ENCODE peak calls at places on chromosomes 11 and 22, in seven cellular contexts. R is IMR-90, V is mucosa of descending colon, I is tibial nerve, Z is cardiac fibroblast, P is astrocyte, D is Calu3. Y is an unnamed sample.

GRCh38 chr22:24333301-24333700 is 62.7 kb downstream of the SPECC1L start:
- DNase-seq in R (peak), V (no peak), I (no peak), Z (peak), P (peak), D (no peak), Y (no peak)

GRCh38 chr11:416051-416756 is 1.4 kb upstream of the SIGIRR start:
- DNase-seq in R (no peak), V (no peak), I (no peak), Z (no peak), P (no peak), D (no peak), Y (no peak)

GRCh38 chr22:30887418-30887817 is 81.2 kb downstream of the MORC2 start:
- DNase-seq in R (no peak), V (peak), I (no peak), Z (no peak), P (no peak), D (no peak), Y (no peak)

GRCh38 chr11:11569936-11570491 is 51.8 kb downstream of the GALNT18 start:
- DNase-seq in R (no peak), V (peak), I (peak), Z (peak), P (no peak), D (no peak), Y (no peak)

GRCh38 chr11:72191961-72192381 is at the start of gene FOLR1:
- DNase-seq in R (no peak), V (no peak), I (no peak), Z (no peak), P (peak), D (peak), Y (no peak)

GRCh38 chr11:126489791-126490190 is 134.3 kb downstream of the ST3GAL4 start:
- DNase-seq in R (peak), V (no peak), I (no peak), Z (no peak), P (peak), D (no peak), Y (no peak)

GRCh38 chr11:113283881-113284280 is 30.5 kb upstream of the TTC12 start:
- DNase-seq in R (no peak), V (no peak), I (no peak), Z (no peak), P (no peak), D (no peak), Y (no peak)

GRCh38 chr11:90836031-90836430 is 613.2 kb upstream of the CHORDC1 start:
- DNase-seq in R (no peak), V (no peak), I (no peak), Z (no peak), P (no peak), D (no peak), Y (no peak)

GRCh38 chr11:84564180-84564866 is 1062.8 kb downstream of the DLG2 start:
- DNase-seq in R (peak), V (peak), I (no peak), Z (peak), P (peak), D (peak), Y (peak)

GRCh38 chr22:44045171-44045570 is 21.1 kb downstream of the PARVB start:
- DNase-seq in R (peak), V (no peak), I (no peak), Z (no peak), P (peak), D (no peak), Y (no peak)

GRCh38 chr11:34890089-34890488 is 26.1 kb downstream of the APIP start:
- DNase-seq in R (no peak), V (no peak), I (no peak), Z (peak), P (no peak), D (no peak), Y (no peak)

GRCh38 chr11:104700609-104701008 is 197.7 kb downstream of the CASP12 start:
- DNase-seq in R (peak), V (no peak), I (no peak), Z (peak), P (peak), D (no peak), Y (no peak)

GRCh38 chr11:36460220-36460619 is 49.9 kb downstream of the TRAF6 start:
- DNase-seq in R (no peak), V (no peak), I (no peak), Z (no peak), P (no peak), D (no peak), Y (peak)

GRCh38 chr11:107858217-107859070 is at the start of gene SLC35F2:
- DNase-seq in R (peak), V (peak), I (no peak), Z (peak), P (peak), D (peak), Y (peak)

GRCh38 chr11:3796346-3796745 is 1.0 kb downstream of the NUP98 start:
- DNase-seq in R (no peak), V (no peak), I (no peak), Z (no peak), P (no peak), D (no peak), Y (no peak)

GRCh38 chr11:3795131-3796092 is 1.9 kb downstream of the NUP98 start:
- DNase-seq in R (no peak), V (no peak), I (no peak), Z (no peak), P (no peak), D (no peak), Y (no peak)

GRCh38 chr11:3799143-3799542 is 1.8 kb upstream of the NUP98 start:
- DNase-seq in R (no peak), V (no peak), I (no peak), Z (no peak), P (no peak), D (no peak), Y (no peak)

GRCh38 chr11:3796796-3797328 is 492 bp downstream of the NUP98 start:
- DNase-seq in R (no peak), V (no peak), I (no peak), Z (no peak), P (no peak), D (no peak), Y (peak)

DNA sequence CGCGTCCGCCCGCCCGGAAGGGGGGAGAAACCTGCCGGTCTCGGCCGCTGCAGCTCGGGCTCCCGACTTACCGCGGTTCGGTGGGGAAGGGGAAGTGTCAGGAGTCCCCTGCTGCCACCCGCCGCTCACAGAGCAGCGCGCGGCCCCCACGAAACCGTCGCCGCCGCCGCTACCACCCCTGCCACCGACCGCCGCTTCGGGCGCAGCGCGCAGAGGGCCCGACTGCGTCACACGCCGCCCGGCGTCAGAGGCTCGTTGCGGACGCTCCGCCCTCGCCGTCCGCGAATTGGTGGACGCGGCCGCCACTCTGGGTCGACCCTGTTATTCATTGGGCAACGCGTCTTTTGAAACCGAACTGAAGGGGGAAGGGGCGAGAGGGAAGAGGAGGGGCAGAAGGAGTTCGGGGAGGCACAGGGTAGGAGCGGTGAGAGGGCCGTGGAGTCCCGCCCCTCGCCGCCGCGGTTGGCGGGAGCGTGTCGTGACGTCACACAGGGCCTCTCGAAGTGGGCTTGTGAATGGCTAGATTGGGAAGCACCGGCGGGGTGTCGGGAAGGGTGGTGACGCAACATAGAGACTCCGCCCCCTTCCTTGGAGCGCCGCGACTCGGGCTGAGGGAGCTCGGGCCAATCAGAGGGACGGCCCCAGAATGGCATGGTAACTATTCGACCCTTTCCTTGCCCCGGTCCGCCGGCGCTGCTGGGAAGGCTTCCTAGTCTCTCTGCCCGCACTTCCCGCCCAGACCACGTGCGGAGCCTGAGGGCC is at the start of gene NUP98:
- DNase-seq in R (peak), V (peak), I (peak), Z (peak), P (peak), D (peak), Y (peak)
- TF ChIP-seq CTCF in R (no peak), V (no peak), I (peak), Z (no peak), P (no peak), D (no peak), Y (no peak)

DNA sequence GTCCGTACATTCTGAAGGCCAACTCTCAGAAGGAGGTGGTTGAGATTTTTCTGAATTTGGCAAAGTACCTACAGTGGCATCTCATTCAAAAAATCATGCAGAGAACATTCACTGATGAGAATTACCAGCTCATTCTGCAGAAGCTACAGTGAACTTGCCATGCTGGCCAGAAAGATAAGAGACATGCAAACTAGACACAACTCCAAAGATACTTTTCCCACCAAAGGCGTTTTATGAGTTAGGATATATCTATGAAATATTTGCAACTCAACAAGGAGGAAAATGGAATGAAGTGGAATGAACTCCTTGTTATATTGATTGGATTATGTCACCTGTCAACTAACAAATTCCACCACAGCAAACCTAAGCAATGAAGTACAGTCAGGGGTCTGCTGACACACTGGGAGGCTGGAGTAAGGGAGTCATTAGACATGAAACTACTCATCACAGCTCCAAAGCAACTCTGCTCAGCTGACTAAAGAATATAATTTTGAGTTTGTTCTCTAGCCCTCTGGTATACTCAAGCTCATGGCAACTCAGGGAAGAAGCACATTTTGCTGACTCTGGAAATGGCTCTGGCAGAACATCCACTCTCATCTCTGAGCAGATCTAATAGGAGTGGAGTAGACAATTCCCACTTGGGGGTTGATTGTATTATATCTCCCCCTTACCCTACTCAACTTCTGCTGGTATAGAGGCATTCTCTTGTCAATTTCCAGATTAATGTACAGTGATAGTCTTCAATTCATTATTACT is 22.9 kb downstream of the MAML2 start:
- DNase-seq in R (no peak), V (no peak), I (no peak), Z (no peak), P (no peak), D (no peak), Y (no peak)
- TF ChIP-seq CTCF in R (no peak), V (no peak), I (no peak), Z (no peak), P (no peak), D (no peak), Y (no peak)

GRCh38 chr11:131672191-131672590 is 301.8 kb downstream of the NTM start:
- DNase-seq in R (peak), V (no peak), I (no peak), Z (no peak), P (no peak), D (no peak), Y (no peak)

GRCh38 chr11:131675489-131675888 is 305.1 kb downstream of the NTM start:
- DNase-seq in R (peak), V (no peak), I (no peak), Z (peak), P (peak), D (no peak), Y (no peak)

GRCh38 chr11:131671764-131672163 is 301.3 kb downstream of the NTM start:
- DNase-seq in R (no peak), V (no peak), I (no peak), Z (no peak), P (no peak), D (no peak), Y (no peak)

GRCh38 chr11:131671320-131671719 is 300.9 kb downstream of the NTM start:
- DNase-seq in R (no peak), V (no peak), I (no peak), Z (no peak), P (no peak), D (no peak), Y (no peak)

DNA sequence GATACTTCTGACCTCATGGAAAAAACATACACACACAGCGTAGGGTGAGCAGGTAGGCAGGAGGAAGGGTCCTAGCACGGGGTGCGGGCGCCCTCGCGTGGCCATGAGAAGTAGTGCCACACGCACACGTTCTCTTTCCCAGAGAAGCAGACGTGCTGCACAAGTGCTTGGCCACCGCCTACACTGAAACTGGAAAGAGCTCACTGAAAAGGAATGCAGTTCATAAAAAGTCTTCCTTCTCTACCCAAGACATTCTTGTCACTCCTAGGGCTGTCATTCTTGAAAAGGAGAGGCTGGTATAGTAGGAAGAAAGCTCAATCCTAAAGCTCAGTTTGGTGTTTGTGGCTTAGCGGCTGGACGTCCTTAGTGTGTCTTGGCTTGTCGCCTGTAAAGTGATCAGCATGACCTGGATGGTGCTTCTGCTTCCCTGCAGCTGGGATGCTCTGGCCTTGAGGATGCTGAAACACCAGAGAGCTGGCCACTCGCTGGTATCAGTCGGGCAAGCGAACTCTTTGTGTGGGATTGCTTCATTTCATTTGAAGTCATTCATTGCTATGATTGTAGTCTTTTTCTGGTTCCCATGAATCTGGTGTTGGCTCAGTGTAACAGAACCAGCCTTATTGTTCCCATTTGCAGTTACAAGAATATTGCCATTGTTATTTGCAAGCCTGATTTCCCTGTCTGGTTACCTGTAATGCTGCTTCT is 303.8 kb downstream of the NTM start:
- DNase-seq in R (peak), V (peak), I (peak), Z (peak), P (peak), D (peak), Y (peak)
- TF ChIP-seq CTCF in R (peak), V (peak), I (peak), Z (peak), P (peak), D (peak), Y (peak)

GRCh38 chr22:37643225-37643847 is 3.9 kb downstream of the SH3BP1 start:
- DNase-seq in R (peak), V (peak), I (peak), Z (peak), P (no peak), D (peak), Y (peak)
- TF ChIP-seq CTCF in R (peak), V (peak), I (peak), Z (peak), P (peak), D (peak), Y (peak)

DNA sequence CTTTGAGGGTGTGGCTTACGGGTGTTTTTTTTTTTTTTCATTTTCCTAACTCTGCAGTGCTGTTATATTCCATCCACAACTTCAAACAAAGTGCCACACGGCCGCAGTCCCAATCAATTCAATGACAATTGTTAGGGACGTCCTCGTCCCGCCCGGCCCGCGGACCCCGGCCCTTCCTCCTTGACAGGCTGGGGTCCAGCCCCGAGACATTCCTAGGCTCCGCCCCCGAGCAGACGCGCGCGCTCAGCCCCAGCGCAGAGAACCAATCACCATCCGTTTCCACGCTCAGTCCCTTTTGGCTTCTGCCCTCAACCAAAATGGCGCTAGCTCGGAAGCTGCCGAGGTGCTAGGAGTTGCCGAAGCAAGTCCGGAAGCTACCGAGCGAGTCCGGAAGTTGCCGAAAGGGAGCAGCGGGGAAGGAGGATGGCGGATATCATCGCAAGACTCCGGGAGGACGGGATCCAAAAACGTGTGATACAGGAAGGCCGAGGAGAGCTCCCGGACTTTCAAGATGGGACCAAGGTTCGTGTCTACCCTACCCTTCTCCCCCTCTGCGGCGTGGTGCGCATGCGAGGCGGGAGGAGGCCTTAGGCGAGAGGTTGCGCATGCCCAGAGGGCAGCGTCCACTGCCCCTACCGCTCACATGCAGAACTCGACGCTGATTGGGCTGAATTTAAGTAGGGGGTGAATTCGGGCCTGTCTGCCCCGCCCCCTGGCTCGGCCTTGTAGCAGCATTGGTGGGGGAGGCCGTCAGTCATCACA is at the start of gene AIP:
- DNase-seq in R (peak), V (peak), I (peak), Z (peak), P (peak), D (peak), Y (peak)
- TF ChIP-seq CTCF in R (no peak), V (no peak), I (peak), Z (peak), P (no peak), D (no peak), Y (peak)

GRCh38 chr11:27717377-27717776 is 17.1 kb upstream of the BDNF start:
- DNase-seq in R (no peak), V (no peak), I (no peak), Z (no peak), P (no peak), D (no peak), Y (no peak)
- TF ChIP-seq CTCF in R (peak), V (no peak), I (no peak), Z (peak), P (peak), D (peak), Y (peak)

GRCh38 chr22:37283393-37283937 is 1.2 kb downstream of the CYTH4 start:
- DNase-seq in R (no peak), V (peak), I (no peak), Z (no peak), P (no peak), D (no peak), Y (peak)
- TF ChIP-seq CTCF in R (peak), V (no peak), I (no peak), Z (no peak), P (peak), D (no peak), Y (peak)

GRCh38 chr22:50482107-50483074 is 1.0 kb downstream of the ADM2 start:
- DNase-seq in R (no peak), V (no peak), I (no peak), Z (no peak), P (no peak), D (no peak), Y (peak)

GRCh38 chr22:50479686-50480085 is 1.7 kb upstream of the ADM2 start:
- DNase-seq in R (no peak), V (no peak), I (no peak), Z (no peak), P (no peak), D (no peak), Y (no peak)

GRCh38 chr22:50481440-50482106 is at the start of gene ADM2:
- DNase-seq in R (no peak), V (peak), I (no peak), Z (peak), P (no peak), D (peak), Y (peak)

GRCh38 chr22:50483106-50483505 is 1.8 kb downstream of the ADM2 start:
- DNase-seq in R (no peak), V (no peak), I (no peak), Z (no peak), P (no peak), D (no peak), Y (no peak)

GRCh38 chr22:50481045-50481439 is 301 bp upstream of the ADM2 start:
- DNase-seq in R (no peak), V (no peak), I (no peak), Z (no peak), P (no peak), D (no peak), Y (no peak)
- TF ChIP-seq CTCF in R (no peak), V (no peak), I (no peak), Z (no peak), P (no peak), D (no peak), Y (no peak)

DNA sequence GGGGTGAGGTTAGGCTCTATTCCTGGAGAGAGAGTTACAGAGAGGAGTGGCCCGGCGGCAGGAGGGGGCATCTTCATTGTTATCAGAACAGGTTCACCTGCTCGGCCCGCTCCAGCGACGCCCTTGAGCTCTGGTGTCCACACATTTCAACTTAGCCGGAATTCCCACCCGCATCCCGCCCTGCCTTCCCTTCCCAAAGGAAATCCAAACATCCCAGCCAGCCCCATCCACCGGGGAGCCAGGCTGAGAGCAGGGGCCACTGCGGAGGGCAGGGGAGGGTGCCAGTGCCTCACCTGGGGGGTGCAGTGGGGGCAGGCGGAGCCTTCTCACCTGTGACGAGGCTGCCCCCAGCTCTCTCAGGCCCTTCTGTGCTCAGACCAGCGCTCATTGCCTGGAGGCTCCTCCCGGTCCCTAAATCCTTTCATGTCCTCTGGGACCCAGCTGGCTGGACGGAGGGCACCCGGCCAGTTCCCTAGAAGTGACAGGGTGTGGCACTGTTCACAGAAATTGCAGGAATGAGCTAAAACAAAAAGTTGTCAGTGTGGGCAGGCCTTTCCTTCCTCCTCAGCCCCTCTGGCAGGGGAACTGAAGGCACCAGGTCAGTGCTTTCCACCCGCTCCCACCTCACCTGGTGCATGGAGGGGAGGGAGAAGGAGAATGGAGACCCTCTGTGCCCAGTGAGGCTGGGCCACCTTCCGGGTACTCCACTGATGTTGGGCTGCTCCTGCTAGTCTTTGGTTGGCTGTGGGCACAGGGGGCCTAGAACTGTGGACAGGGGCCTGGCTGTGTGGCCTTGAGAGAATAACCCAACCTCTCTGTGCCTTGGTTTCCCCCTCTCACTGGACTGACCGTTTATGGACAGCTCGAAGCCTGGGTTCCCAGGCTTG is 2.2 kb upstream of the MRGPRG start:
- DNase-seq in R (no peak), V (no peak), I (no peak), Z (no peak), P (no peak), D (no peak), Y (no peak)
- TF ChIP-seq CTCF in R (no peak), V (no peak), I (no peak), Z (no peak), P (no peak), D (no peak), Y (no peak)

GRCh38 chr11:6926208-6927029 is at the start of gene ZNF215:
- DNase-seq in R (peak), V (peak), I (peak), Z (peak), P (peak), D (peak), Y (peak)
- TF ChIP-seq CTCF in R (no peak), V (no peak), I (no peak), Z (no peak), P (no peak), D (no peak), Y (no peak)

Y was measured in glutamatergic neuron.